ENCODE peak calls at places on chromosomes 4 and X, in five cellular contexts. C is neural crest cell, O is mesothelial cell of epicardium, Y is mucosa of descending colon, R is astrocyte of the spinal cord. E is an unnamed sample.

GRCh38 chr4:17489123-17489522 is 22.8 kb downstream of the QDPR start:
- DNase-seq in O (no peak), C (no peak), R (no peak), Y (no peak), E (no peak)

GRCh38 chr4:80202784-80203553 is 5.7 kb downstream of the PRDM8 start:
- DNase-seq in R (no peak), C (no peak), O (no peak), Y (peak; percentile 38), E (peak; percentile 55)

GRCh38 chr4:103018391-103019318 is 850 bp downstream of the SLC9B1 start:
- DNase-seq in C (no peak), O (no peak), R (no peak), Y (peak; percentile 41), E (no peak)

GRCh38 chr4:88618782-88619485 is 26.7 kb downstream of the HERC3 start:
- DNase-seq in R (no peak), C (no peak), O (no peak), Y (no peak), E (no peak)

GRCh38 chr4:158170691-158171455 is 2.0 kb downstream of the GASK1B start:
- DNase-seq in O (no peak), R (no peak), Y (peak; percentile 60), C (no peak), E (peak; percentile 70)

GRCh38 chr4:142393127-142393526 is 453.0 kb downstream of the INPP4B start:
- DNase-seq in C (no peak), Y (no peak), O (no peak), R (no peak), E (no peak)

GRCh38 chr4:157575339-157575738 is 354.8 kb downstream of the GRIA2 start:
- DNase-seq in R (no peak), O (no peak), Y (no peak), C (no peak), E (no peak)

GRCh38 chr4:76547167-76547760 is 112.2 kb downstream of the SHROOM3 start:
- DNase-seq in R (peak; percentile 40), Y (no peak), O (no peak), C (no peak), E (peak; percentile 25)

GRCh38 chr4:140049024-140049923 is 104.7 kb downstream of the MAML3 start:
- DNase-seq in R (peak; percentile 68), C (peak; percentile 32), O (peak; percentile 44), Y (peak; percentile 67), E (peak; percentile 67)

GRCh38 chr4:182085051-182085480 is 158.1 kb upstream of the TENM3 start:
- DNase-seq in O (no peak), R (peak; percentile 78), C (no peak), Y (no peak), E (no peak)

GRCh38 chr4:170007113-170007512 is 19.1 kb downstream of the MFAP3L start:
- DNase-seq in Y (no peak), O (no peak), C (no peak), R (peak; percentile 12), E (no peak)

GRCh38 chrX:123084797-123085196 is 99.3 kb upstream of the GRIA3 start:
- DNase-seq in O (no peak), R (peak; percentile 70), C (no peak), Y (no peak), E (no peak)

GRCh38 chrX:115968436-115969252 is 201.9 kb upstream of the AGTR2 start:
- DNase-seq in R (peak; percentile 8), O (peak; percentile 66), C (peak; percentile 57), Y (peak; percentile 62), E (peak; percentile 72)

GRCh38 chr4:136036744-136037143 is 1495.5 kb downstream of the PCDH18 start:
- DNase-seq in C (no peak), O (no peak), Y (no peak), R (peak; percentile 88), E (peak; percentile 11)

GRCh38 chr4:175935016-175935661 is 123.1 kb upstream of the GPM6A start:
- DNase-seq in Y (no peak), C (no peak), R (no peak), O (no peak), E (no peak)

GRCh38 chr4:139676365-139676764 is 10.7 kb downstream of the MGST2 start:
- DNase-seq in Y (no peak), O (no peak), R (no peak), C (no peak), E (no peak)

GRCh38 chr4:41142946-41143720 is 71.2 kb downstream of the APBB2 start:
- DNase-seq in C (no peak), O (no peak), R (peak; percentile 96), Y (peak; percentile 23), E (peak; percentile 97)

GRCh38 chr4:7358100-7358735 is 76.5 kb downstream of the PSAPL1 start:
- DNase-seq in O (no peak), R (peak; percentile 83), C (no peak), Y (no peak), E (no peak)

GRCh38 chr4:101101072-101101471 is 246.3 kb downstream of the PPP3CA start:
- DNase-seq in O (no peak), R (no peak), Y (no peak), C (no peak), E (no peak)

GRCh38 chrX:71911023-71911730 is 532 bp downstream of the NHSL2 start:
- DNase-seq in R (no peak), C (peak; percentile 31), O (peak; percentile 67), Y (no peak), E (no peak)

DNA sequence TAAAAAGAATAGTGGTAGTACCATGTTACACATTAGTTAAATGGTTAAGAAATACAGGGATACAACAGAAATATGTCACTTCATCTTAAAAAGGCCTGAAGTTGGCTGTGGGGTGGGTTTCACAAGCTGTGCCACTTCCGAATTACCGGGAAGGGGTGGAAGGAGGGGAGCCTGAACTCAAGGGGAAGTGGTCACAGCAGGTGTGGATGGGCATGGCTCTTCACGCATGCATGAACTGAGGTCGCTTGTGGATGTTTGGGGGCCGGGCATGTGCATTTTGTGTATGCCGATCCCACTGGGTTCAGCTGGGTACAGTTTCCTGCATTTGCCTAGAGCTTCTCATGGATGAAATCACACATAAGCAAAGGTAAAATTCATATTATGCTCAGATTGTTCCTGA is 64.9 kb downstream of the CLCN4 start:
- DNase-seq in O (no peak), Y (no peak), R (no peak), C (no peak), E (no peak)
- TF ChIP-seq CTCF in O (no peak), Y (no peak), R (no peak), C (no peak), E (no peak)

GRCh38 chr4:69470561-69470960 is 25.1 kb downstream of the UGT2B4 start:
- DNase-seq in R (no peak), Y (no peak), C (no peak), O (no peak), E (no peak)
- TF ChIP-seq CTCF in R (no peak), Y (no peak), C (no peak), O (no peak), E (no peak)

DNA sequence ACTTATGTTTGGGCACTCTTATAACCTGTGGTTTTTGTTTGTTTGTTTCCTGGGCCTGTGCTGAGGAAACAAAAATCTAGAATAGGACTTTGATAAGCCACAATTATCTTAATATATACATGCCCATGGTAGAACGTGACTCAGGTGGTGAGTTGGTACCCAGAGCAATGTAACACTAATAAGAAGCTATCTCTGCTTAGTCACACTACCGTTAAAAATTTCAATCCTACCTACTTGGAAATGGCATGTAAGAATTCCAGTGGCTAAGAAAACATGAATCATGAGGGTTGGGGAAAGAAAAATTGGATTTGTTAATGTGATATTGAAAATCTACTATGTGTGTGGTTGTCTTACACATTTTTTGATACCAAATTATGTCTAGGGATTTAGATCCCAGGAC is 30.5 kb upstream of the ADGRG2 start:
- DNase-seq in Y (no peak), C (no peak), O (no peak), R (peak; percentile 18), E (no peak)
- TF ChIP-seq CTCF in Y (no peak), C (no peak), O (no peak), R (no peak), E (no peak)

GRCh38 chr4:20687894-20688293 is 12.4 kb upstream of the PACRGL start:
- DNase-seq in Y (no peak), C (no peak), O (no peak), R (peak; percentile 82), E (no peak)
- TF ChIP-seq CTCF in Y (no peak), C (no peak), O (no peak), R (no peak), E (no peak)

DNA sequence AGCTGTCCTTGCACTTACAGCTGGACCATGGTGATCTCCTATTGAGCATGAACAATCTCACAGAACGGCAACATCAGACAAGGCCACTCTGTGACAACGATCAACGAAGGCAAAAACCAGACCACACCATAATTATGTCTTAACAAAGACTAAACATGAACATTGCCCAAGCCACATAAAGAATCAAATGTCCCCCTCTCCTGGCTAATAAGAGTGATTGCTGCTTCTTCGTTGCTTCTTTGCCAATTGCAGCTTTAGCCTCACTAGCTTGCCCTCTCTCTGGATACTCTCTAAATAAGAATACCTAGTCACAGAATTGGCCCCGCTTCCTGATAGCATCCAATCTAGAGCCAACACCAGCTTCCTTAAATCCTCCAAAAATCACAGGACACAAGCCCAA is 41.5 kb upstream of the PGRMC1 start:
- DNase-seq in R (no peak), C (no peak), O (no peak), Y (no peak), E (peak; percentile 57)
- TF ChIP-seq CTCF in R (no peak), C (no peak), O (no peak), Y (no peak), E (peak; percentile 41)

DNA sequence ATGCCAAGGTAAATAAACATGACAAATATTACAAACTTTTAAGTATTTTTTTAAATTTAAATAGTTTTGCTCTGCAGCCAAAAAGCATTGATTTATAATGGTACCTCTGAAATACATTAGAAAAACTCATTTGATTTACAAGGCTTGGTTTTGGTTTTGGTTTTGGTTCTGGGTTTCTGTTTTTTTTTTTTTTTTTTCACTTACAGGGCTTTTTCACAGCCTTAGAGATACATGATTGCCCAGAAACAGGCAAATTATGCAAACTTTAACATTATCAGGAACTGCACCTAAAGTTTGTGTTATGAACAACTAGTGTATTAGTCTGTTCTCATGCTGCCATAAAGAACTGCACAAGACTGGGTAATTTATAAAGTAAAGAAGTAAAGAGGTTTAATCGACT is 196.4 kb upstream of the DDX53 start:
- DNase-seq in O (no peak), R (no peak), Y (no peak), C (no peak), E (no peak)
- TF ChIP-seq CTCF in O (no peak), R (no peak), Y (no peak), C (no peak), E (no peak)

GRCh38 chr4:4666187-4666586 is 124.3 kb upstream of the STX18 start:
- DNase-seq in C (no peak), O (no peak), Y (no peak), R (no peak), E (no peak)

GRCh38 chr4:4666693-4667642 is 125.1 kb upstream of the STX18 start:
- DNase-seq in O (peak; percentile 58), R (no peak), C (no peak), Y (no peak), E (peak; percentile 74)

GRCh38 chr4:4663028-4663427 is 121.2 kb upstream of the STX18 start:
- DNase-seq in O (no peak), R (peak; percentile 70), Y (no peak), C (no peak), E (no peak)

GRCh38 chr4:4662230-4662629 is 120.4 kb upstream of the STX18 start:
- DNase-seq in O (no peak), R (no peak), C (no peak), Y (no peak), E (no peak)

GRCh38 chr4:4664234-4664633 is 122.4 kb upstream of the STX18 start:
- DNase-seq in O (no peak), Y (no peak), C (no peak), R (no peak), E (no peak)
- TF ChIP-seq CTCF in O (no peak), Y (no peak), C (no peak), R (no peak), E (no peak)

E was measured in cardiac muscle cell.